ENCODE peak calls at places on chromosomes 2 and 18, in eight cellular contexts. F is nucleus accumbens; O is neural crest cell; I is activated CD8-positive, alpha-beta T cell treated with anti-CD3 and anti-CD28 coated beads for 36 hours; E is endothelial cell of umbilical vein; L is left colon; C is COR-L47; U is activated CD4-positive, alpha-beta T cell treated with anti-CD3 and anti-CD28 coated beads, Interleukin-2, amount 50 U/mL, for 1 hour. Z is an unnamed sample.

GRCh38 chr2:47569658-47570398 is 166.9 kb downstream of the MSH2 start:
- DNase-seq in U (no peak), F (no peak), I (peak; percentile 11), L (no peak), E (no peak), O (peak; percentile 5), C (peak; percentile 65), Z (no peak)

GRCh38 chr2:169999041-169999440 is 171.8 kb downstream of the UBR3 start:
- DNase-seq in C (peak; percentile 25), U (no peak), O (no peak), F (no peak), E (no peak), L (no peak), I (no peak), Z (no peak)

GRCh38 chr2:86492057-86492456 is 50.9 kb downstream of the KDM3A start:
- DNase-seq in E (no peak), L (no peak), F (no peak), U (no peak), C (no peak), I (no peak), O (no peak), Z (no peak)

GRCh38 chr18:13163167-13163927 is 55.2 kb upstream of the LDLRAD4 start:
- DNase-seq in C (no peak), O (no peak), I (no peak), F (no peak), E (no peak), L (no peak), U (no peak), Z (no peak)

GRCh38 chr2:24711881-24712280 is 81.3 kb downstream of the PTRHD1 start:
- DNase-seq in E (no peak), U (no peak), C (no peak), O (no peak), L (no peak), I (no peak), F (no peak), Z (no peak)

GRCh38 chr2:29064746-29065478 is 9.4 kb downstream of the PCARE start:
- DNase-seq in L (no peak), F (peak; percentile 73), O (no peak), U (no peak), E (no peak), C (no peak), I (no peak), Z (no peak)

GRCh38 chr18:47577520-47577919 is 326.1 kb upstream of the SKOR2 start:
- DNase-seq in E (no peak), I (no peak), U (no peak), L (no peak), O (no peak), F (no peak), C (no peak), Z (no peak)

GRCh38 chr2:197777823-197778407 is 7.2 kb downstream of the BOLL start:
- DNase-seq in L (no peak), E (peak; percentile 58), F (no peak), O (peak; percentile 39), I (peak; percentile 15), U (no peak), C (no peak), Z (no peak)

GRCh38 chr18:48129621-48130082 is 199.2 kb upstream of the SMAD2 start:
- DNase-seq in L (no peak), F (no peak), I (no peak), U (no peak), E (no peak), C (no peak), O (no peak), Z (no peak)

GRCh38 chr2:187580462-187581124 is 26.4 kb upstream of the TFPI start:
- DNase-seq in L (no peak), F (no peak), E (peak; percentile 87), O (no peak), I (no peak), U (no peak), C (peak; percentile 59), Z (no peak)

GRCh38 chr2:231701456-231702373 is 6.6 kb upstream of the PTMA start:
- DNase-seq in L (no peak), F (no peak), O (no peak), E (no peak), U (no peak), I (no peak), C (peak; percentile 18), Z (no peak)

GRCh38 chr2:47031909-47032668 is 116.5 kb upstream of the MCFD2 start:
- DNase-seq in F (no peak), O (no peak), U (no peak), L (no peak), E (no peak), I (no peak), C (no peak), Z (no peak)

GRCh38 chr2:176151199-176152099 is at the start of gene HOXD4:
- DNase-seq in C (no peak), I (no peak), E (no peak), O (no peak), U (no peak), F (no peak), L (no peak), Z (no peak)

GRCh38 chr2:140873915-140874531 is 1256.8 kb downstream of the LRP1B start:
- DNase-seq in F (no peak), I (no peak), L (no peak), E (no peak), U (no peak), O (no peak), C (no peak), Z (no peak)

GRCh38 chr18:79914614-79915160 is 36.8 kb downstream of the SLC66A2 start:
- DNase-seq in F (no peak), E (no peak), U (no peak), O (no peak), C (no peak), I (no peak), L (no peak), Z (no peak)

GRCh38 chr2:88003074-88003755 is 13.1 kb downstream of the RNU2-63P start:
- DNase-seq in I (no peak), U (no peak), E (no peak), C (no peak), F (no peak), L (no peak), O (peak; percentile 12), Z (no peak)

GRCh38 chr18:58541137-58541788 is 87.6 kb downstream of the ALPK2 start:
- DNase-seq in L (no peak), F (no peak), O (no peak), E (no peak), U (peak; percentile 10), I (peak; percentile 52), C (peak; percentile 4), Z (no peak)

GRCh38 chr2:216657086-216657855 is 24.1 kb downstream of the IGFBP2 start:
- DNase-seq in F (no peak), U (no peak), L (no peak), C (no peak), I (no peak), O (no peak), E (no peak), Z (no peak)

GRCh38 chr18:13612111-13612997 is 114.0 kb downstream of the FAM210A start:
- DNase-seq in L (peak; percentile 60), U (peak; percentile 76), F (peak; percentile 67), E (no peak), O (no peak), C (no peak), I (peak; percentile 94), Z (peak; percentile 62)

GRCh38 chr18:5058768-5059539 is 138.1 kb downstream of the AKAIN1 start:
- DNase-seq in L (no peak), F (no peak), O (no peak), U (peak; percentile 8), E (no peak), C (no peak), I (peak; percentile 64), Z (peak; percentile 6)

GRCh38 chr2:70903641-70904340 is 31.9 kb upstream of the ATP6V1B1 start:
- DNase-seq in O (no peak), C (no peak), F (no peak), L (no peak), U (no peak), E (no peak), I (no peak), Z (no peak)

GRCh38 chr18:32138332-32138731 is 46.7 kb downstream of the RNF138 start:
- DNase-seq in E (no peak), O (no peak), F (no peak), L (no peak), U (no peak), C (no peak), I (peak; percentile 16), Z (no peak)

GRCh38 chr2:76450024-76450475 is 739.3 kb upstream of the GCFC2 start:
- DNase-seq in O (no peak), I (no peak), E (no peak), F (no peak), C (no peak), U (no peak), L (no peak), Z (no peak)

GRCh38 chr2:152189622-152190495 is 14.3 kb upstream of the STAM2 start:
- DNase-seq in E (peak; percentile 71), I (peak; percentile 16), L (no peak), U (no peak), O (peak; percentile 22), F (peak; percentile 10), C (peak; percentile 22), Z (no peak)

GRCh38 chr18:27493182-27493581 is 308.1 kb upstream of the CHST9 start:
- DNase-seq in U (no peak), F (no peak), E (no peak), I (no peak), O (no peak), C (no peak), L (no peak), Z (no peak)

GRCh38 chr2:102032368-102033027 is 40.7 kb downstream of the IL1R2 start:
- DNase-seq in I (no peak), U (no peak), E (no peak), L (no peak), O (no peak), C (no peak), F (no peak), Z (no peak)

GRCh38 chr18:51537487-51537886 is 340.0 kb upstream of the MEX3C start:
- DNase-seq in L (peak; percentile 10), E (no peak), I (peak; percentile 14), U (no peak), O (peak; percentile 29), F (peak; percentile 31), C (peak; percentile 56), Z (no peak)

GRCh38 chr2:240277073-240277806 is 136.8 kb upstream of the OTOS start:
- DNase-seq in F (no peak), O (no peak), U (no peak), C (no peak), E (no peak), I (no peak), L (no peak), Z (no peak)

GRCh38 chr2:170812716-170813585 is 3.7 kb upstream of the GAD1 start:
- DNase-seq in O (peak; percentile 38), I (no peak), F (peak; percentile 27), C (peak; percentile 87), U (no peak), E (peak; percentile 67), L (no peak), Z (no peak)

GRCh38 chr18:80154293-80154692 is 45.2 kb downstream of the ADNP2 start:
- DNase-seq in I (peak; percentile 77), C (peak; percentile 64), E (peak; percentile 9), O (no peak), L (no peak), U (peak; percentile 29), F (no peak), Z (no peak)

GRCh38 chr2:173979721-173980351 is 14.7 kb upstream of the SP3 start:
- DNase-seq in L (no peak), U (no peak), C (no peak), I (no peak), O (no peak), E (no peak), F (no peak), Z (no peak)

GRCh38 chr2:196875414-196875813 is 51.1 kb downstream of the PGAP1 start:
- DNase-seq in C (no peak), L (no peak), E (no peak), I (no peak), U (no peak), O (no peak), F (no peak), Z (no peak)

GRCh38 chr18:47748093-47748796 is 182.2 kb downstream of the SMAD2 start:
- DNase-seq in C (no peak), L (peak; percentile 12), E (no peak), O (no peak), U (no peak), I (no peak), F (no peak), Z (no peak)

GRCh38 chr2:129757915-129758421 is 221.5 kb upstream of the RAB6C start:
- DNase-seq in E (no peak), C (no peak), F (no peak), O (no peak), L (no peak), I (no peak), U (no peak), Z (no peak)

Z was measured in activated gamma-delta T cell treated with anti-CD3 and anti-CD28 coated beads, Interleukin-2, amount 50 U/mL, for 16 hours.